ENCODE peak calls at places on chromosomes 2 and 18, in six cellular contexts. S is AG04449, W is amygdala, F is H54, O is fibroblast of lung, R is H7. E is an unnamed sample.

GRCh38 chr2:96509114-96509846 is 4.1 kb upstream of the NEURL3 start:
- DNase-seq in F (peak), W (peak), R (peak), S (peak), O (peak), E (peak)

GRCh38 chr18:61852496-61852895 is 40.3 kb downstream of the RNF152 start:
- DNase-seq in F (no peak), O (no peak), R (no peak), S (no peak), W (no peak), E (no peak)

GRCh38 chr2:197137234-197137633 is 173.3 kb downstream of the ANKRD44 start:
- DNase-seq in R (no peak), S (no peak), O (peak), W (no peak), F (no peak), E (no peak)

GRCh38 chr2:65666156-65666725 is 233.8 kb upstream of the SPRED2 start:
- DNase-seq in O (peak), W (no peak), F (peak), R (no peak), S (no peak), E (no peak)

GRCh38 chr2:31200972-31201371 is 16.3 kb downstream of the CAPN14 start:
- DNase-seq in R (no peak), O (no peak), F (no peak), W (no peak), S (no peak), E (no peak)

GRCh38 chr2:121375621-121376159 is 90.7 kb upstream of the TFCP2L1 start:
- DNase-seq in R (no peak), W (no peak), F (no peak), O (no peak), S (no peak), E (no peak)

GRCh38 chr2:130830538-130830937 is 6.2 kb upstream of the ARHGEF4 start:
- DNase-seq in R (no peak), O (no peak), W (no peak), F (no peak), S (no peak), E (no peak)

GRCh38 chr2:230691005-230691647 is 21.5 kb upstream of the CAB39 start:
- DNase-seq in R (no peak), O (no peak), W (no peak), F (peak), S (no peak), E (no peak)